ENCODE peak calls at places on chromosomes 3 and 15, in nine cellular contexts. One of them, this sample, is unnamed.

GRCh38 chr15:62362608-62363007 is 197.5 kb upstream of the C2CD4B start:
- DNase-seq in neural progenitor cell: no peak
- DNase-seq in Panc1: no peak
- DNase-seq in cortex of kidney: no peak
- DNase-seq in head of caudate nucleus: no peak
- DNase-seq in HS-5: peak; percentile 56
- DNase-seq in neural crest cell: no peak
- DNase-seq in NCI-H524: no peak
- DNase-seq in neuronal stem cell: no peak
- DNase-seq in this sample: no peak

GRCh38 chr3:142976621-142977398 is 13.3 kb upstream of the PAQR9 start:
- DNase-seq in neural progenitor cell: no peak
- DNase-seq in Panc1: peak; percentile 89
- DNase-seq in cortex of kidney: no peak
- DNase-seq in head of caudate nucleus: peak; percentile 62
- DNase-seq in HS-5: peak; percentile 94
- DNase-seq in neural crest cell: peak; percentile 18
- DNase-seq in NCI-H524: no peak
- DNase-seq in neuronal stem cell: no peak
- DNase-seq in this sample: no peak

GRCh38 chr3:56926513-56927282 is 124.9 kb upstream of the ARHGEF3 start:
- DNase-seq in neural progenitor cell: no peak
- DNase-seq in Panc1: no peak
- DNase-seq in cortex of kidney: no peak
- DNase-seq in head of caudate nucleus: no peak
- DNase-seq in HS-5: peak; percentile 36
- DNase-seq in neural crest cell: no peak
- DNase-seq in NCI-H524: no peak
- DNase-seq in neuronal stem cell: no peak
- DNase-seq in this sample: no peak

GRCh38 chr3:140050977-140051957 is 116.3 kb downstream of the CLSTN2 start:
- DNase-seq in neural progenitor cell: peak; percentile 24
- DNase-seq in Panc1: no peak
- DNase-seq in cortex of kidney: no peak
- DNase-seq in head of caudate nucleus: peak; percentile 73
- DNase-seq in HS-5: no peak
- DNase-seq in neural crest cell: no peak
- DNase-seq in NCI-H524: peak; percentile 93
- DNase-seq in neuronal stem cell: no peak
- DNase-seq in this sample: peak; percentile 35

GRCh38 chr3:192372001-192372400 is 355.3 kb downstream of the FGF12 start:
- DNase-seq in neural progenitor cell: no peak
- DNase-seq in Panc1: no peak
- DNase-seq in cortex of kidney: no peak
- DNase-seq in head of caudate nucleus: no peak
- DNase-seq in HS-5: no peak
- DNase-seq in neural crest cell: no peak
- DNase-seq in NCI-H524: peak; percentile 24
- DNase-seq in neuronal stem cell: no peak
- DNase-seq in this sample: no peak

GRCh38 chr3:13769422-13769821 is 110.4 kb downstream of the WNT7A start:
- DNase-seq in neural progenitor cell: no peak
- DNase-seq in Panc1: no peak
- DNase-seq in cortex of kidney: no peak
- DNase-seq in head of caudate nucleus: no peak
- DNase-seq in HS-5: no peak
- DNase-seq in neural crest cell: no peak
- DNase-seq in NCI-H524: no peak
- DNase-seq in neuronal stem cell: no peak
- DNase-seq in this sample: no peak

GRCh38 chr3:107756649-107757048 is 233.9 kb downstream of the BBX start:
- DNase-seq in neural progenitor cell: no peak
- DNase-seq in Panc1: no peak
- DNase-seq in cortex of kidney: no peak
- DNase-seq in head of caudate nucleus: no peak
- DNase-seq in HS-5: no peak
- DNase-seq in neural crest cell: no peak
- DNase-seq in NCI-H524: no peak
- DNase-seq in neuronal stem cell: no peak
- DNase-seq in this sample: no peak

GRCh38 chr15:74327756-74328155 is 39.7 kb downstream of the CYP11A1 start:
- DNase-seq in neural progenitor cell: no peak
- DNase-seq in Panc1: no peak
- DNase-seq in cortex of kidney: no peak
- DNase-seq in head of caudate nucleus: no peak
- DNase-seq in HS-5: no peak
- DNase-seq in neural crest cell: no peak
- DNase-seq in NCI-H524: no peak
- DNase-seq in neuronal stem cell: no peak
- DNase-seq in this sample: no peak

GRCh38 chr3:120203016-120203415 is 82.0 kb downstream of the GPR156 start:
- DNase-seq in neural progenitor cell: no peak
- DNase-seq in Panc1: no peak
- DNase-seq in cortex of kidney: no peak
- DNase-seq in head of caudate nucleus: no peak
- DNase-seq in HS-5: peak; percentile 68
- DNase-seq in neural crest cell: no peak
- DNase-seq in NCI-H524: peak; percentile 96
- DNase-seq in neuronal stem cell: no peak
- DNase-seq in this sample: no peak

GRCh38 chr15:75659928-75660645 is 12.4 kb downstream of the SNX33 start:
- DNase-seq in neural progenitor cell: no peak
- DNase-seq in Panc1: no peak
- DNase-seq in cortex of kidney: no peak
- DNase-seq in head of caudate nucleus: no peak
- DNase-seq in HS-5: no peak
- DNase-seq in neural crest cell: no peak
- DNase-seq in NCI-H524: peak; percentile 93
- DNase-seq in neuronal stem cell: no peak
- DNase-seq in this sample: no peak

GRCh38 chr3:70963412-70963811 is 620.1 kb downstream of the FOXP1 start:
- DNase-seq in neural progenitor cell: peak; percentile 83
- DNase-seq in Panc1: no peak
- DNase-seq in cortex of kidney: no peak
- DNase-seq in head of caudate nucleus: no peak
- DNase-seq in HS-5: no peak
- DNase-seq in neural crest cell: no peak
- DNase-seq in NCI-H524: no peak
- DNase-seq in neuronal stem cell: peak; percentile 44
- DNase-seq in this sample: peak; percentile 56

GRCh38 chr15:68334661-68335124 is 57.1 kb downstream of the FEM1B start:
- DNase-seq in neural progenitor cell: no peak
- DNase-seq in Panc1: no peak
- DNase-seq in cortex of kidney: no peak
- DNase-seq in head of caudate nucleus: no peak
- DNase-seq in HS-5: no peak
- DNase-seq in neural crest cell: no peak
- DNase-seq in NCI-H524: no peak
- DNase-seq in neuronal stem cell: no peak
- DNase-seq in this sample: no peak

GRCh38 chr3:52498134-52499054 is 3.3 kb downstream of the STAB1 start:
- DNase-seq in neural progenitor cell: no peak
- DNase-seq in Panc1: no peak
- DNase-seq in cortex of kidney: no peak
- DNase-seq in head of caudate nucleus: peak; percentile 68
- DNase-seq in HS-5: no peak
- DNase-seq in neural crest cell: no peak
- DNase-seq in NCI-H524: no peak
- DNase-seq in neuronal stem cell: no peak
- DNase-seq in this sample: no peak

This sample was measured in NCI-H526 treated with DMSO at 0.1 percent for 48 hours.